ENCODE peak calls at places on chromosomes 13 and 19, in five cellular contexts. T is choroid plexus epithelial cell, V is tibial artery, I is brain microvascular endothelial cell, X is uterus. Z is an unnamed sample.

GRCh38 chr13:99898421-99898820 is 73.1 kb downstream of the ZIC5 start:
- DNase-seq in T (no peak), V (no peak), I (no peak), X (no peak), Z (no peak)

GRCh38 chr19:11142528-11143171 is 12.9 kb downstream of the SPC24 start:
- DNase-seq in T (peak), V (peak), I (peak), X (peak), Z (peak)

GRCh38 chr13:107370036-107370785 is 802.3 kb upstream of the ARGLU1 start:
- DNase-seq in T (peak), V (no peak), I (peak), X (no peak), Z (no peak)

GRCh38 chr13:30112602-30113435 is 194.5 kb downstream of the KATNAL1 start:
- DNase-seq in T (peak), V (peak), I (peak), X (peak), Z (peak)

GRCh38 chr19:7191946-7192691 is 102.1 kb downstream of the INSR start:
- DNase-seq in T (no peak), V (no peak), I (no peak), X (no peak), Z (no peak)

GRCh38 chr13:114110091-114110829 is 22.2 kb downstream of the RASA3 start:
- DNase-seq in T (peak), V (peak), I (no peak), X (peak), Z (no peak)

GRCh38 chr13:97627566-97627965 is 193.6 kb downstream of the RAP2A start:
- DNase-seq in T (peak), V (peak), I (peak), X (peak), Z (peak)

GRCh38 chr13:31725841-31726240 is 13.5 kb upstream of the RXFP2 start:
- DNase-seq in T (no peak), V (no peak), I (no peak), X (no peak), Z (no peak)

GRCh38 chr13:23867027-23867491 is 22.1 kb downstream of the MIPEP start:
- DNase-seq in T (peak), V (no peak), I (peak), X (no peak), Z (no peak)

GRCh38 chr13:95797016-95797415 is 120.1 kb downstream of the DNAJC3 start:
- DNase-seq in T (no peak), V (no peak), I (no peak), X (no peak), Z (no peak)

GRCh38 chr19:7888145-7888825 is at the start of gene LRRC8E:
- DNase-seq in T (peak), V (no peak), I (peak), X (no peak), Z (no peak)

GRCh38 chr19:46955813-46956371 is 63.7 kb upstream of the NPAS1 start:
- DNase-seq in T (no peak), V (no peak), I (no peak), X (no peak), Z (no peak)

GRCh38 chr19:46954502-46955004 is 65.1 kb upstream of the NPAS1 start:
- DNase-seq in T (no peak), V (no peak), I (no peak), X (no peak), Z (no peak)

GRCh38 chr19:46955114-46955812 is 64.4 kb upstream of the NPAS1 start:
- DNase-seq in T (peak), V (no peak), I (no peak), X (no peak), Z (no peak)

GRCh38 chr19:46952874-46953273 is 66.8 kb upstream of the NPAS1 start:
- DNase-seq in T (no peak), V (no peak), I (no peak), X (no peak), Z (no peak)

DNA sequence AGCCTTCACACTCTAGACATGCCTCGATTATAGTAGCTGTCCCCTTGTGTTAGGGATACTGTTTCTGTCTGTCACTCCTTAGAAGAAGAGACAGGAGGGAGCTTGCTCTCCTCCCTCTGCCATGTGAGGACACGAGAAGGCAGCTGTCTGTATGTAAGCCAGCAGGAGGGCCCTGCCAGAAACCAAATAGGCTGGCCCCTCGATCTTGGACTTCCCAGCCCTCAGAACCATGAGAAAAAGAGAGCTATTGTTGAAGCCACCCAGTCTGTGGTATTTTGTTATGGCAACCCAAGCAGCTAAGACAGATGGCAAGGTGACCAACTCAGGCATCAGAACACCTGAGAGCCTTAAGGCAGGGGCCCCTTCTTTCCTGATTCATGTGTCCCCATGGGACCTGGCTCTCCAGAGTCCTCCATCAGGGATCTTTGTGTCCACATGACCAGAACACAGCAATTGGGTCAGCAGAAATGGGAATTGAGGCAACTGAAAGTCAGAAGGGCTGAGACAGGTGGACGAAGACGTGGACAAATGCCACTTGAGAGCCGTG is 65.6 kb upstream of the NPAS1 start:
- DNase-seq in T (no peak), V (no peak), I (no peak), X (no peak), Z (no peak)
- H3K4me3 ChIP-seq in T (no peak), V (no peak), I (no peak), X (no peak), Z (no peak)

GRCh38 chr13:27728271-27728670 is 64.0 kb upstream of the GSX1 start:
- DNase-seq in T (peak), V (no peak), I (no peak), X (no peak), Z (no peak)
- TF ChIP-seq CTCF in T (no peak), V (no peak), I (peak), X (no peak), Z (peak)

DNA sequence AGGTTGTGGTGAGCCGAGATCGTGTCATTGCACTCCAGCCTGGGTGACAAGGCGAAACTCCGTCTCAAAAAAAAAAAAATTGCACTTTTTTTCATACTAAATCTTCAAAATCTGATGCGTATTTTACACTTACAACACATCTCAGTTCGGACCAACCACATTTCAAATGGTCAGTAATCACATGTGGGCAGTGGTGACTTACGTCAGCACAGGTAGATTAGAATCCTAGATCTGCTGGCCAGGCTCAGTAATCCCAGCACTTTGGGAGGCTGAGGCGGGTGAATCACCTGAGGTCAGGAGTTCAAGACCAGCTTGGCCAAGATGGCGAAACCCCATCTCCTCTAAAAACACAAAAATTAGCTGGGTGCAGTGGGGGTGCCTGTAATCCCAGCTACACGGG is 1.6 kb upstream of the FARSA start:
- DNase-seq in T (no peak), V (no peak), I (no peak), X (no peak), Z (no peak)
- H3K4me3 ChIP-seq in T (no peak), V (no peak), I (no peak), X (no peak), Z (no peak)

GRCh38 chr19:566844-567243 is 5.6 kb upstream of the BSG start:
- DNase-seq in T (no peak), V (no peak), I (no peak), X (peak), Z (no peak)
- TF ChIP-seq CTCF in T (no peak), V (no peak), I (no peak), X (no peak), Z (no peak)

DNA sequence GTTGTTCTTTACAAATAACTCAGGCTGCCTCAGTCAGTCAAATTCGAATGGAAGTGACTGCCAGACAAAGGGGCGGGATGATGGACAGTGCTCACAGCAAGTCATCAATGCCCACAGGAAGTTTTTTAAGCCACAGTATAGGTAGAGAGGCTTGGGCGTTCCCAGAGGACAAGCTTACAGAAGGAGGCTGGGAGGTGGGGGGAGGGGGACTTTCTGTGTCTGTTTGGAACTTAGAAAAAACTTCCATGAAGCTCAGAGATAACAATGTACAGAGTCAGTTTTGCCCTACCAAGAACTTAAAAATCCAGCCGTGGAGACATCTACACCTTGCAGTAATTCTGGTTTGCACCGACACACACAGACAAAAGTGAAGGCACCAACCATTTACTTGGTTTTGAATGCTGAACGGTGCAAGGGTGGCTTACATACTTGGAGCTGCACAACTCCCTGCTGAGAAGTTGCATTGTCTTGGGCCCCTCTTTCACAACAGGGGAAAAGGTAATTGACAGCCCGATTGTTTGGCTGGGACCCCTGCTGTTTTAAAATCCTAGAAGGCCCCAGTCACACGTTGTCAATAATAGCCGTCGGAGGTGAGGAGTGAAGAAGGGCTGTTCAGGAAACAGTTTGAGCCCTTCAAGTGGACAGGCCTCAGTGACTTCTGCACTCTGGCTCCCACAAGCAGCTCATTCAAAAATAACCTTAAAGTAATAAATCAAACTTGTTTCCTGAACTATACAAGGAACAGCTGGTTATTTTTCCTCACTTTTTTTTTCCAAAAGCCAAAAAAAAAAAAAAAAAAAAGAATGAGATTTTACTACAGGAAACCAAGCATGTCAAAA is 18.8 kb upstream of the SPRY2 start:
- DNase-seq in T (peak), V (no peak), I (no peak), X (no peak), Z (no peak)
- H3K4me3 ChIP-seq in T (no peak), V (no peak), I (no peak), X (no peak), Z (no peak)